ENCODE peak calls at places on chromosomes 6 and 20, in nine cellular contexts. L is NCI-H1694; G is HFFc6; Z is GM03348; O is ACHN; V is IMR-90; H is Right ventricle myocardium inferior; S is PC-3; B is CD4-positive, CD25-positive, alpha-beta regulatory T cell. C is an unnamed sample.

GRCh38 chr6:134689177-134689576 is 260.7 kb downstream of the ALDH8A1 start:
- DNase-seq in B (no peak), V (no peak), G (no peak), H (no peak), S (no peak), L (no peak), Z (no peak), O (no peak), C (no peak)

GRCh38 chr20:9974324-9974723 is 60.5 kb upstream of the ANKEF1 start:
- DNase-seq in S (peak; percentile 38), B (no peak), V (no peak), G (no peak), Z (no peak), H (no peak), L (no peak), O (no peak), C (no peak)

GRCh38 chr6:136401749-136402148 is 112.1 kb upstream of the BCLAF1 start:
- DNase-seq in B (no peak), S (peak; percentile 15), Z (peak; percentile 53), V (peak; percentile 69), O (peak; percentile 20), G (peak; percentile 41), L (no peak), H (no peak), C (no peak)

GRCh38 chr6:27293436-27294152 is 18.5 kb downstream of the POM121L2 start:
- DNase-seq in O (peak; percentile 8), Z (peak; percentile 41), L (no peak), G (peak; percentile 67), V (peak; percentile 69), S (peak; percentile 81), B (no peak), H (no peak), C (peak; percentile 73)

GRCh38 chr6:2225422-2226392 is 19.7 kb downstream of the GMDS start:
- DNase-seq in O (no peak), Z (peak; percentile 16), S (peak; percentile 93), V (no peak), B (no peak), G (no peak), L (no peak), H (no peak), C (peak; percentile 49)

GRCh38 chr20:19909696-19910095 is 107.5 kb upstream of the NAA20 start:
- DNase-seq in V (no peak), B (no peak), L (no peak), Z (peak; percentile 24), S (no peak), O (no peak), H (peak; percentile 92), G (no peak), C (no peak)

GRCh38 chr6:57262491-57262890 is 40.4 kb upstream of the RAB23 start:
- DNase-seq in L (no peak), G (peak; percentile 43), B (no peak), Z (peak; percentile 34), S (no peak), O (no peak), V (no peak), H (peak; percentile 75), C (no peak)

GRCh38 chr6:30814137-30815084 is 69.9 kb upstream of the DDR1 start:
- DNase-seq in H (no peak), B (no peak), O (peak; percentile 70), S (peak; percentile 81), V (peak; percentile 84), Z (peak; percentile 81), G (peak; percentile 73), L (no peak), C (no peak)

GRCh38 chr20:39424923-39425678 is 463.0 kb downstream of the DHX35 start:
- DNase-seq in S (no peak), V (no peak), Z (no peak), O (no peak), B (no peak), G (no peak), H (no peak), L (no peak), C (no peak)

GRCh38 chr6:93677297-93677965 is 258.1 kb upstream of the EPHA7 start:
- DNase-seq in O (peak; percentile 75), L (no peak), H (no peak), V (no peak), Z (no peak), B (no peak), G (no peak), S (peak; percentile 57), C (no peak)

GRCh38 chr20:46062151-46062550 is 27.6 kb downstream of the NCOA5 start:
- DNase-seq in V (no peak), H (no peak), O (no peak), Z (no peak), L (no peak), B (no peak), S (no peak), G (no peak), C (no peak)

GRCh38 chr20:64031822-64032314 is 4.1 kb upstream of the C20orf204 start:
- DNase-seq in O (no peak), H (peak; percentile 37), L (no peak), G (no peak), V (no peak), Z (no peak), B (no peak), S (no peak), C (no peak)

GRCh38 chr6:4180653-4181255 is 45.4 kb upstream of the ECI2 start:
- DNase-seq in V (peak; percentile 63), L (no peak), G (peak; percentile 57), B (no peak), H (no peak), O (no peak), Z (peak; percentile 52), S (peak; percentile 33), C (no peak)

GRCh38 chr6:24673625-24674024 is 6.7 kb downstream of the ACOT13 start:
- DNase-seq in G (no peak), H (no peak), O (no peak), B (no peak), Z (no peak), V (no peak), L (no peak), S (no peak), C (no peak)

GRCh38 chr6:170295519-170296422 is 4.9 kb upstream of the DLL1 start:
- DNase-seq in V (no peak), Z (peak; percentile 52), G (no peak), S (peak; percentile 32), H (no peak), B (no peak), L (no peak), O (no peak), C (no peak)

GRCh38 chr6:129844118-129844891 is 16.8 kb downstream of the TMEM244 start:
- DNase-seq in B (no peak), Z (peak; percentile 34), V (peak; percentile 89), H (no peak), G (peak; percentile 87), L (no peak), O (peak; percentile 32), S (peak; percentile 81), C (peak; percentile 2)

GRCh38 chr20:46253391-46253790 is 54.9 kb downstream of the CDH22 start:
- DNase-seq in O (peak; percentile 49), Z (peak; percentile 27), V (no peak), B (no peak), L (peak; percentile 47), S (peak; percentile 58), G (no peak), H (no peak), C (peak; percentile 52)

GRCh38 chr6:164109770-164110140 is 695.2 kb downstream of the QKI start:
- DNase-seq in O (no peak), B (no peak), Z (no peak), G (no peak), S (no peak), V (no peak), H (peak; percentile 70), L (no peak), C (no peak)

GRCh38 chr6:168088161-168089106 is 9.4 kb upstream of the FRMD1 start:
- DNase-seq in B (no peak), L (no peak), S (no peak), O (no peak), H (peak; percentile 63), Z (peak; percentile 58), V (peak; percentile 74), G (peak; percentile 25), C (peak; percentile 88)

GRCh38 chr20:35561671-35562070 is 19.8 kb downstream of the ERGIC3 start:
- DNase-seq in H (no peak), G (no peak), V (no peak), L (no peak), Z (no peak), O (no peak), B (no peak), S (no peak), C (peak; percentile 59)